ENCODE peak calls at places on chromosomes 12 and 14, in ten cellular contexts. H, S, I, G, F, W, A, R, B and C are unnamed samples.

GRCh38 chr12:128830505-128830893 is 6.7 kb upstream of the SLC15A4 start:
- ATAC-seq in R (no peak), I (no peak), F (no peak), H (no peak), W (no peak), S (no peak), A (no peak), G (peak), B (peak), C (no peak)

GRCh38 chr12:19065871-19066270 is 63.7 kb upstream of the PLEKHA5 start:
- ATAC-seq in W (no peak), H (no peak), A (peak), F (no peak), G (no peak), S (no peak), R (peak), B (no peak), I (no peak), C (no peak)

GRCh38 chr14:97388408-97388807 is 591.2 kb downstream of the VRK1 start:
- ATAC-seq in H (no peak), W (no peak), F (no peak), B (no peak), G (no peak), R (no peak), A (no peak), S (no peak), I (no peak), C (no peak)

GRCh38 chr12:107983871-107984480 is 145.1 kb upstream of the WSCD2 start:
- ATAC-seq in B (no peak), S (no peak), G (no peak), W (no peak), H (no peak), R (no peak), I (no peak), F (no peak), A (no peak), C (no peak)

GRCh38 chr14:88904206-88904647 is 79.8 kb downstream of the TTC8 start:
- ATAC-seq in R (no peak), W (no peak), G (no peak), I (no peak), F (no peak), H (no peak), A (no peak), S (no peak), B (no peak), C (no peak)

GRCh38 chr12:110020956-110021355 is 21.7 kb downstream of the ANKRD13A start:
- ATAC-seq in F (no peak), W (no peak), R (no peak), S (no peak), I (no peak), H (no peak), G (no peak), B (no peak), A (no peak), C (no peak)

GRCh38 chr12:75838309-75838708 is 193.3 kb downstream of the PHLDA1 start:
- ATAC-seq in A (no peak), F (no peak), B (no peak), W (no peak), G (no peak), I (no peak), H (no peak), R (no peak), S (no peak), C (no peak)

GRCh38 chr12:9742665-9743064 is 9.8 kb upstream of the CLECL1 start:
- ATAC-seq in A (no peak), F (no peak), H (no peak), G (no peak), B (no peak), I (no peak), R (peak), S (peak), W (peak), C (no peak)

GRCh38 chr12:30796891-30797371 is 42.2 kb upstream of the CAPRIN2 start:
- ATAC-seq in A (no peak), G (no peak), I (no peak), S (no peak), H (no peak), B (no peak), R (no peak), F (peak), W (no peak), C (no peak)

GRCh38 chr12:14256139-14256538 is 109.3 kb upstream of the ATF7IP start:
- ATAC-seq in R (no peak), F (no peak), I (no peak), A (no peak), W (no peak), B (no peak), H (no peak), G (no peak), S (no peak), C (no peak)

GRCh38 chr12:14258468-14258947 is 107.0 kb upstream of the ATF7IP start:
- ATAC-seq in I (peak), B (no peak), H (peak), F (peak), R (no peak), G (no peak), A (peak), S (peak), W (peak), C (no peak)

GRCh38 chr12:14256555-14257169 is 108.8 kb upstream of the ATF7IP start:
- ATAC-seq in B (peak), F (no peak), W (peak), G (peak), S (no peak), I (peak), H (no peak), R (peak), A (peak), C (no peak)

GRCh38 chr12:14257734-14258467 is 107.6 kb upstream of the ATF7IP start:
- ATAC-seq in W (peak), S (peak), B (peak), A (peak), H (peak), G (peak), F (peak), R (peak), I (peak), C (peak)

DNA sequence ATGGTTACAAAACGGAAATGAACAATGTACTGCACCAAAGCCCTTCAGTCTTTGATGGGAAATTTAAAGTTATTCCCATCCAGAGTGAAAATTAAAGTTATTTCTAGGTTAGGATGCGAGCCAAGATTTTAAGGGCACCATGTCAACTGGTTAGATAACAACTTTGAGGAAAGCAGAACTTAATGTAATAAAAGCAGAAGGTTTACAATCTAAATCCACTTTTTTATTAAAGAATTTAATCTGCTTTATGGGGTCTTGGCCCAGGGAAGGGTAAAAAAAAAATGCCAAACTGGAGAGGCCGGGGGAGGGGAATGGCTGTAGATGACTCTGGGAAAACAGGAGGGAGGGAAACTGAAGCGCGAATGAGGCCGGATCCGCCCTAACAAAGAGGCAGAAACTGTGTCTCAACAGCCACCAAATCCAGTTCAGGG is 108.2 kb upstream of the ATF7IP start:
- ATAC-seq in F (no peak), R (no peak), G (no peak), H (no peak), B (no peak), I (no peak), W (peak), A (no peak), S (no peak), C (no peak)
- TF ChIP-seq POLR2A in F (no peak), R (peak), G (no peak), H (no peak), B (no peak), I (no peak), W (no peak), A (no peak), S (no peak), C (no peak)

DNA sequence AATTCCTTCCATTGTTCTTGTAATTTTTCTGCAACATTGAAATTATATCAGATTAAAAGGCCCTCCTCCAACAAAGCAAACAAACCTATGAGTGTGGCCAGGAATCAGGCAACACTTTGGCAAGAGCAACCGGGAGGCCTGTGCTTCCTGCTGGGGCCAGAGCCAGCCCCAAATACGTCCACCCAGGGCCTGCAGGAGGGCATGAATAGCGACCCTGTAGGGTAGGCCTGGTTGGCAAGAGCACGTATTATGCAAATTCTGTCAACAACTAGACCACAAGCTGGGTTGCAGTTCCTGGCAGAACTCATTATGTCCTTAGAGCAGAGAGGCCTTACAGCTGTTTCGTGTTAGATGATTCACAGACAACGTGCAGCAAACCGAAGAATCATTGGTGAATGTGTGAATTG is 26.9 kb upstream of the LGALS3 start:
- ATAC-seq in H (peak), S (peak), W (peak), G (peak), B (peak), R (peak), I (peak), A (peak), F (peak), C (peak)
- TF ChIP-seq POLR2A in H (no peak), S (no peak), W (no peak), G (no peak), B (no peak), R (peak), I (no peak), A (peak), F (peak), C (no peak)

GRCh38 chr12:54287316-54288157 is 7.0 kb downstream of the HNRNPA1 start:
- ATAC-seq in S (peak), I (no peak), W (peak), A (no peak), R (no peak), B (no peak), G (no peak), F (no peak), H (no peak), C (no peak)
- TF ChIP-seq POLR2A in S (no peak), I (no peak), W (peak), A (peak), R (peak), B (no peak), G (no peak), F (no peak), H (no peak), C (no peak)

DNA sequence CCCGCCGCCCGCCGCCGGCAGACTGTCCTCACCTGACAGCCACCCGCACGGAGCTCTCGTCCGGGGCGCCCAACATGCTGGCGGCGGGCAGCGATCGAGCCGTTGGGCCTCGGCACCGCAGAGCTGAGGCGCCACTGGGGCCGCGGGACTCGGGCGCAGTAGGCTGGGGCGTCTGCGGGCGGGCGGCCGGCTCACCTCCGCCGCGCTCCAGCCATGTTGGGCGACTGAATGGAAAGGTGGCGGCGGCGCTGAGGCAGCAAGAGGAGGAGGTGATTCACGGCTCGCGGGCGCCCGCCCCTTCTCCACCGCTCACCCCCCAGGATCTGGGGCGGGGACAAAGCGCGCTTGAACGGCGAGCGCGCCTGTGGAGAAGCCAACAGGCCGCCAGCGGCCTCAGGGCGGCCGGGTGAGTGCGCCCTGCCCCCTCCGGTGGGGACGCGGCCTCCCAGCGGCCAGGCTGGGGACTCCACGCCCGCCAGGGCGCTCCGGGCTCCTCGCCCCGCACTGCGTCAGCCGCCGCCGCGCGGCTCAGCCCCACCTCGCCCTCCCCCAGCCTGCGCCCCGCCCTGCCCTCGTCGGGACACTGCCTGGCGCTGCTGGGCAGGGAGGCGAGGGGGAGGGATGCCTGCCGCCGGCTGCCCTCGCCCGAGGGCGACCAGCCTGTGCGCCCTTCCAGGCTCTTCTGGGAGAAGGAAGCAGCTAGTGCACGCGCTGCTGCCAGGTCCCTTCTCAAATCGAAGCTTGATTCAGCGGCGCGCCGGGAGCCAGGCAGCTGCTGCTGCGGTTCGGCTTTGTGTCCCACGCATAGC is at the start of gene KIF21A:
- ATAC-seq in I (peak), W (peak), B (peak), G (peak), F (peak), S (peak), H (peak), A (peak), R (peak), C (peak)
- TF ChIP-seq POLR2A in I (no peak), W (peak), B (no peak), G (peak), F (peak), S (peak), H (peak), A (peak), R (peak), C (peak)

DNA sequence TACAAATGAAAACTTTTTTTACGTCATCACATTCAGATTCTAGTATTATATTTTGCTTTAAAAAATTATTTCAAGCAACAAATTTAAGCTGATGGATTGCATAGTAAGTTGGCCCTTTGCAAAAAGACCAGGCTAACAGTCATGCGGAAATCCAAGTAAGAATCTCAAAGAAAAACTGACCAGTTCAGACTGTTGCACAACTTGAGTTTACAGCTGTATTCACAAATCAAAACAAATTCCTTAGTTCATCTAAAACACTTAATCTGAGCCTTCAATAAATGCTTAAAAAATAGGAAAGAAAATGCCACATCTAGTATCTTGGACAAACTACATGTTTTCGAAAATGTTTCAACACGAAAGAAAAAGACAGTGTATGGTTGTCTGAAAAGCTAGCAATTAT is 847 bp downstream of the CCDC59 start:
- ATAC-seq in W (no peak), F (no peak), A (no peak), S (no peak), B (no peak), R (no peak), G (no peak), H (no peak), I (no peak), C (no peak)
- TF ChIP-seq POLR2A in W (no peak), F (no peak), A (no peak), S (no peak), B (no peak), R (no peak), G (no peak), H (no peak), I (no peak), C (no peak)

GRCh38 chr14:64986578-64987571 is at the start of gene FNTB:
- ATAC-seq in I (peak), G (peak), A (peak), R (peak), B (peak), F (peak), W (peak), S (peak), H (peak), C (peak)
- TF ChIP-seq POLR2A in I (no peak), G (peak), A (peak), R (peak), B (no peak), F (peak), W (peak), S (peak), H (peak), C (peak)

DNA sequence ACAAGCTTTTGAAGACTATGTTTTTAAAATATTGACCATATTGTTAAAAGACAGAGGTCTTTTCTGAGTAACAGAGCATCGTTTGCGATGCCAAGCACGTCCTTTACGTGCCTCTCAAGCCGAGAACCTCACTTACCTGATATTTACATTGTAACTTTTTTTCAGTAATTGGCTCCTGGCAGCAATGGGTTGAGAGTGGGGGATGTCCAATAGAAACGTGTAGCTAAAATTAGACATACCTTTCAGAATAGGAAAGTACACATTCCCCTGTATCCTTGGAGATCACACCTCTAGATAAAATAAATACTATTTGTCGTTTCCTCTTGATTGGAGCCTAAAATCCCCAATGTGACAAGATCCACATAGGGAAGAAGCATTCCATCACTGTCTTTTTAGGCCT is 222.2 kb upstream of the RGS6 start:
- ATAC-seq in F (no peak), H (no peak), W (no peak), R (no peak), A (no peak), I (no peak), B (no peak), S (no peak), G (no peak), C (no peak)
- TF ChIP-seq POLR2A in F (no peak), H (no peak), W (no peak), R (no peak), A (no peak), I (no peak), B (no peak), S (no peak), G (no peak), C (no peak)

DNA sequence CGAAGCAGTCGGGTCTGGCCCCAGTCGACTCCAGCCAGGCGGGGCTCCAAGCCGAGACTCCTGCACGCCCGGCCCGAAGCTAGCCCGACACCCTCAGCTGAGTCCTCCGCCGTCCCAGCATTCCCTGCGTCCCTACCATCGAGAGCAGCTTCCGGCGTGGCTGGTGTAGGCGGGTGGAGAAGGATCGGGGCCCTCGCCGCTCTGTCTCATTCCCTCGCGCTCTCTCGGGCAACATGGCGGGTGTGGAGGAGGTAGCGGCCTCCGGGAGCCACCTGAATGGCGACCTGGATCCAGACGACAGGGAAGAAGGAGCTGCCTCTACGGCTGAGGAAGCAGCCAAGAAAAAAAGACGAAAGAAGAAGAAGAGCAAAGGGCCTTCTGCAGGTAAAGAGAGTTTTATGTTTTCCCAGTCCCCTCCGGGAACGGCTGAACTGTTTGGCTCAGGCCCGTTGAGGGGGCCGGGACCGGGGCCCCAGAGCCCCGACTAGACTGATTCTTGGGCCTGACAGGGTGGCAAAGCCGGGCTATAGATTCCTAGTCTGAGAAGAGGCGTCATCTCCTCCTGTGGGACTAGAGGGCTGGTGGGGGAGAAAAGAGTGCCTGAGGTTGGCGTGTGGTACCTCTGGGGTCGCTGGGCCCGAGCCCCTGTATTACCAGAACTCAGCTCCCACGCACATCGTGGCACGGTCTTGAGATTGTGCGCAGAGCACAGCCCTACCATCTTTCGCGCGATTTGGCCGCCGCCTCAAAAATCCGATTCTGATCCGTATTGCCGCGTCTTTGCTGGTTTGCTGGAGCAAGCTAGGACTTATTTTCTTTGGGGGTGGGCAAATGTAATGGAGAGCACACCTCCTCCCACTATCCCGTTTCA is at the start of gene METAP2:
- ATAC-seq in I (peak), W (peak), A (peak), H (peak), G (peak), R (peak), B (peak), F (peak), S (peak), C (peak)
- TF ChIP-seq POLR2A in I (peak), W (peak), A (peak), H (peak), G (peak), R (peak), B (no peak), F (peak), S (peak), C (peak)

GRCh38 chr14:102830474-102831045 is 53.3 kb downstream of the TRAF3 start:
- ATAC-seq in B (no peak), H (no peak), F (no peak), R (no peak), A (no peak), W (no peak), I (no peak), S (no peak), G (no peak), C (no peak)
- TF ChIP-seq POLR2A in B (no peak), H (no peak), F (no peak), R (no peak), A (no peak), W (no peak), I (no peak), S (no peak), G (no peak), C (no peak)

DNA sequence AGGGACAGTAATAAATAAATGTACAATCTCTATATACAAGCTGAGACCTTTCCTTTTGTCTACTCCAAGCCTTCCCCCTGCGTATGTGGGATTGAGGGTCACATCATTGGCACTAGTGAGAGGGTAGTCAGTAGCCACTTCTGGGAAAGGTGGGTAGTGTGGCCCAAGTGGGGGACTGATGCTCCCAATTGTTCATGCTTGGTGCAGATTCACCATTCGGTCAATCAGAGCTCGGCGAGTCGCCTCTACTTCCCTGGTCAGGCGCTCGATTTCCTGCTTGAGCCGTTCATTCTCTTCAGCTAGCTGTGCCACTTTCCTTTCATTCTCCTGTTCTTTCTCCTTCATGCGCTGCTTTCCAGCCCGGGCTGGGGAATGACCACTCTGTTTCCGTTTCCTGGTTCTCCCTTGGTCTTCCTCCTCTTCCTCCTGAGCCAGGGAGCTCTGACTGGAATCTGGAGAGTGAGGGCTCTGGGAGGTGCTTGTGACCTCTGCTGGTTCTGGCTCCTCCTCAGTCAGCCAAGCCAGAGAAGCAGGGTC is 3.6 kb downstream of the DDIT3 start:
- ATAC-seq in W (no peak), H (no peak), G (no peak), R (no peak), I (no peak), B (no peak), A (no peak), S (no peak), F (no peak), C (no peak)
- TF ChIP-seq POLR2A in W (peak), H (no peak), G (no peak), R (no peak), I (no peak), B (no peak), A (peak), S (no peak), F (no peak), C (no peak)